ENCODE peak calls at places on chromosomes 4 and X, in ten cellular contexts. One of them, this sample, is unnamed.
A peak's percentile ranks its signal among the peaks of the same experiment; 100 is the strongest.

GRCh38 chr4:78031457-78031856 is 25.7 kb upstream of the FRAS1 start:
- DNase-seq in Calu3: no peak
- DNase-seq in hepatocyte: no peak
- DNase-seq in AG04450: no peak
- DNase-seq in sigmoid colon: no peak
- DNase-seq in GM20000: no peak
- DNase-seq in cardiac muscle cell: peak; percentile 35
- DNase-seq in CD4-positive, alpha-beta T cell: no peak
- DNase-seq in fibroblast of lung: no peak
- DNase-seq in natural killer cell: no peak
- DNase-seq in this sample: no peak

GRCh38 chr4:16505726-16506125 is 279.5 kb upstream of the TAPT1 start:
- DNase-seq in hepatocyte: peak; percentile 22
- DNase-seq in sigmoid colon: no peak
- DNase-seq in natural killer cell: no peak
- DNase-seq in cardiac muscle cell: peak; percentile 57
- DNase-seq in GM20000: no peak
- DNase-seq in fibroblast of lung: peak; percentile 18
- DNase-seq in AG04450: no peak
- DNase-seq in Calu3: no peak
- DNase-seq in CD4-positive, alpha-beta T cell: no peak
- DNase-seq in this sample: peak; percentile 9

GRCh38 chrX:100681581-100681980 is 37.6 kb downstream of the SRPX2 start:
- DNase-seq in AG04450: no peak
- DNase-seq in GM20000: no peak
- DNase-seq in fibroblast of lung: no peak
- DNase-seq in natural killer cell: no peak
- DNase-seq in hepatocyte: no peak
- DNase-seq in Calu3: no peak
- DNase-seq in sigmoid colon: no peak
- DNase-seq in cardiac muscle cell: no peak
- DNase-seq in CD4-positive, alpha-beta T cell: no peak
- DNase-seq in this sample: no peak

GRCh38 chr4:154435895-154436294 is 55.7 kb downstream of the DCHS2 start:
- DNase-seq in AG04450: no peak
- DNase-seq in fibroblast of lung: no peak
- DNase-seq in CD4-positive, alpha-beta T cell: no peak
- DNase-seq in GM20000: no peak
- DNase-seq in Calu3: no peak
- DNase-seq in sigmoid colon: no peak
- DNase-seq in cardiac muscle cell: no peak
- DNase-seq in natural killer cell: no peak
- DNase-seq in hepatocyte: no peak
- DNase-seq in this sample: no peak

GRCh38 chr4:108322497-108322896 is 153.8 kb upstream of the LEF1 start:
- DNase-seq in fibroblast of lung: no peak
- DNase-seq in sigmoid colon: no peak
- DNase-seq in GM20000: no peak
- DNase-seq in natural killer cell: no peak
- DNase-seq in cardiac muscle cell: no peak
- DNase-seq in CD4-positive, alpha-beta T cell: no peak
- DNase-seq in AG04450: no peak
- DNase-seq in Calu3: no peak
- DNase-seq in hepatocyte: no peak
- DNase-seq in this sample: no peak

GRCh38 chrX:147875866-147876596 is 35.7 kb upstream of the FMR1 start:
- DNase-seq in fibroblast of lung: no peak
- DNase-seq in GM20000: no peak
- DNase-seq in sigmoid colon: no peak
- DNase-seq in natural killer cell: no peak
- DNase-seq in CD4-positive, alpha-beta T cell: no peak
- DNase-seq in Calu3: no peak
- DNase-seq in cardiac muscle cell: peak; percentile 44
- DNase-seq in AG04450: no peak
- DNase-seq in hepatocyte: peak; percentile 51
- DNase-seq in this sample: peak; percentile 1

GRCh38 chr4:139015948-139016451 is 419 bp downstream of the NOCT start:
- DNase-seq in AG04450: no peak
- DNase-seq in CD4-positive, alpha-beta T cell: peak; percentile 54
- DNase-seq in GM20000: peak; percentile 69
- DNase-seq in fibroblast of lung: peak; percentile 42
- DNase-seq in cardiac muscle cell: peak; percentile 36
- DNase-seq in Calu3: no peak
- DNase-seq in natural killer cell: no peak
- DNase-seq in hepatocyte: peak; percentile 67
- DNase-seq in sigmoid colon: no peak
- DNase-seq in this sample: peak; percentile 60

GRCh38 chrX:120749141-120749846 is 119.4 kb upstream of the C1GALT1C1 start:
- DNase-seq in cardiac muscle cell: no peak
- DNase-seq in CD4-positive, alpha-beta T cell: no peak
- DNase-seq in GM20000: no peak
- DNase-seq in hepatocyte: no peak
- DNase-seq in AG04450: no peak
- DNase-seq in fibroblast of lung: no peak
- DNase-seq in Calu3: no peak
- DNase-seq in natural killer cell: no peak
- DNase-seq in sigmoid colon: no peak
- DNase-seq in this sample: peak; percentile 51

GRCh38 chr4:11914406-11914805 is 485.7 kb upstream of the HS3ST1 start:
- DNase-seq in hepatocyte: no peak
- DNase-seq in CD4-positive, alpha-beta T cell: no peak
- DNase-seq in GM20000: no peak
- DNase-seq in natural killer cell: no peak
- DNase-seq in AG04450: no peak
- DNase-seq in Calu3: no peak
- DNase-seq in sigmoid colon: no peak
- DNase-seq in cardiac muscle cell: peak; percentile 89
- DNase-seq in fibroblast of lung: no peak
- DNase-seq in this sample: no peak

DNA sequence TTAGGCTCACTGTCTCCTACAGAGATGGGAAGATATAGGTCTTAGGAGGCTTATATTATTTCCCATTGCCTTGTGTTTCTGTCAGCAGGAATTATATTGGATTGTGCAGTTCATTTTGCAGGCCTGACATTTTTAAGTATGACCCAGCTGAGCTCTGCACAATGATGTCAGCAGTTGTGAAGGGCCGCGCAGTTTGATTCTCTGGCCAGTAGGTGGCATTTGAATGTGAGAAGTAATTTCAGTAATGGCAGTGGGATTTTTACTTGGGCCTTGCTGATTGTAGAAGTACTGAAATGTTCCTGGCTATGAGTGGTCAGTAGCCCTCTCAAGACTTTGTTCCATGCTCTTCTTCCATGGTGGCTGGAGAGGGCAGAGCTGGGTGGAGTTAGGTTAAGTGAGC is 247.2 kb upstream of the MTMR8 start:
- DNase-seq in fibroblast of lung: no peak
- DNase-seq in AG04450: no peak
- DNase-seq in CD4-positive, alpha-beta T cell: no peak
- DNase-seq in Calu3: no peak
- DNase-seq in natural killer cell: no peak
- DNase-seq in GM20000: no peak
- DNase-seq in cardiac muscle cell: no peak
- DNase-seq in hepatocyte: no peak
- DNase-seq in sigmoid colon: no peak
- DNase-seq in this sample: peak; percentile 2
- TF ChIP-seq CTCF in fibroblast of lung: no peak
- TF ChIP-seq CTCF in AG04450: no peak
- TF ChIP-seq CTCF in CD4-positive, alpha-beta T cell: no peak
- TF ChIP-seq CTCF in Calu3: no peak
- TF ChIP-seq CTCF in natural killer cell: no peak
- TF ChIP-seq CTCF in GM20000: no peak
- TF ChIP-seq CTCF in cardiac muscle cell: no peak
- TF ChIP-seq CTCF in hepatocyte: peak; percentile 13
- TF ChIP-seq CTCF in sigmoid colon: no peak
- TF ChIP-seq CTCF in this sample: peak; percentile 31

GRCh38 chr4:1907848-1908525 is 36.8 kb downstream of the NSD2 start:
- DNase-seq in natural killer cell: no peak
- DNase-seq in Calu3: no peak
- DNase-seq in fibroblast of lung: no peak
- DNase-seq in GM20000: no peak
- DNase-seq in cardiac muscle cell: no peak
- DNase-seq in sigmoid colon: no peak
- DNase-seq in AG04450: no peak
- DNase-seq in CD4-positive, alpha-beta T cell: no peak
- DNase-seq in hepatocyte: no peak
- DNase-seq in this sample: no peak

DNA sequence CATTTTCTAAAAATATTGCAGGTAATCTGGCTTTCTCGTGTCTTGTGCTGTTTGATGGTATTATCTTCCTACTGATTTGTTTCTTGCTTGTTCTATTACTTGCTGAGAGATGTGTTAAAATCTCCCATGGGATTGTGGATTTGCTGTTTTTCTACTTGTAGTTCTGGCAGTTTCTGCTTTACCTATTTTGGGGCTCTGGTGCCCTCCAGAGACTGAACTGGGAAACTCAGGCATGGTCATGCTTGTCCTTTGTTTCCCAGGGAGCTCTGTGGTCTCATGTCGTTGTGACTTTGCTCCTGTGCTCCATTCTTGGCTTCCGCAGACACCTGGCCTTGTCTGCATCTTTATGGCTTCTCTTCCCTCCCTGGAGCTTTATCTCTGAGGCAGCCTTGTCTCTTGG is 39.5 kb downstream of the NSD2 start:
- DNase-seq in CD4-positive, alpha-beta T cell: no peak
- DNase-seq in sigmoid colon: no peak
- DNase-seq in cardiac muscle cell: peak; percentile 76
- DNase-seq in fibroblast of lung: peak; percentile 77
- DNase-seq in Calu3: peak; percentile 46
- DNase-seq in GM20000: no peak
- DNase-seq in hepatocyte: peak; percentile 72
- DNase-seq in natural killer cell: no peak
- DNase-seq in AG04450: peak; percentile 10
- DNase-seq in this sample: peak; percentile 70
- TF ChIP-seq CTCF in CD4-positive, alpha-beta T cell: no peak
- TF ChIP-seq CTCF in sigmoid colon: peak; percentile 9
- TF ChIP-seq CTCF in cardiac muscle cell: peak; percentile 73
- TF ChIP-seq CTCF in fibroblast of lung: peak; percentile 81
- TF ChIP-seq CTCF in Calu3: no peak
- TF ChIP-seq CTCF in GM20000: peak; percentile 27
- TF ChIP-seq CTCF in hepatocyte: peak; percentile 72
- TF ChIP-seq CTCF in natural killer cell: peak; percentile 12
- TF ChIP-seq CTCF in AG04450: peak; percentile 87
- TF ChIP-seq CTCF in this sample: peak; percentile 73

GRCh38 chr4:24096603-24097002 is 206.8 kb upstream of the PPARGC1A start:
- DNase-seq in hepatocyte: no peak
- DNase-seq in AG04450: no peak
- DNase-seq in Calu3: no peak
- DNase-seq in GM20000: no peak
- DNase-seq in cardiac muscle cell: no peak
- DNase-seq in natural killer cell: no peak
- DNase-seq in CD4-positive, alpha-beta T cell: no peak
- DNase-seq in fibroblast of lung: no peak
- DNase-seq in sigmoid colon: no peak
- DNase-seq in this sample: no peak

GRCh38 chr4:24089831-24090531 is 200.1 kb upstream of the PPARGC1A start:
- DNase-seq in Calu3: no peak
- DNase-seq in natural killer cell: no peak
- DNase-seq in fibroblast of lung: peak; percentile 89
- DNase-seq in GM20000: no peak
- DNase-seq in sigmoid colon: no peak
- DNase-seq in cardiac muscle cell: no peak
- DNase-seq in hepatocyte: no peak
- DNase-seq in CD4-positive, alpha-beta T cell: no peak
- DNase-seq in AG04450: peak; percentile 59
- DNase-seq in this sample: no peak

GRCh38 chr4:24094726-24095125 is 204.9 kb upstream of the PPARGC1A start:
- DNase-seq in sigmoid colon: no peak
- DNase-seq in cardiac muscle cell: no peak
- DNase-seq in CD4-positive, alpha-beta T cell: no peak
- DNase-seq in natural killer cell: no peak
- DNase-seq in hepatocyte: no peak
- DNase-seq in AG04450: no peak
- DNase-seq in fibroblast of lung: peak; percentile 69
- DNase-seq in GM20000: no peak
- DNase-seq in Calu3: no peak
- DNase-seq in this sample: no peak

GRCh38 chr4:24093446-24093845 is 203.6 kb upstream of the PPARGC1A start:
- DNase-seq in cardiac muscle cell: no peak
- DNase-seq in GM20000: no peak
- DNase-seq in fibroblast of lung: no peak
- DNase-seq in sigmoid colon: no peak
- DNase-seq in natural killer cell: no peak
- DNase-seq in AG04450: no peak
- DNase-seq in hepatocyte: no peak
- DNase-seq in Calu3: no peak
- DNase-seq in CD4-positive, alpha-beta T cell: no peak
- DNase-seq in this sample: no peak

DNA sequence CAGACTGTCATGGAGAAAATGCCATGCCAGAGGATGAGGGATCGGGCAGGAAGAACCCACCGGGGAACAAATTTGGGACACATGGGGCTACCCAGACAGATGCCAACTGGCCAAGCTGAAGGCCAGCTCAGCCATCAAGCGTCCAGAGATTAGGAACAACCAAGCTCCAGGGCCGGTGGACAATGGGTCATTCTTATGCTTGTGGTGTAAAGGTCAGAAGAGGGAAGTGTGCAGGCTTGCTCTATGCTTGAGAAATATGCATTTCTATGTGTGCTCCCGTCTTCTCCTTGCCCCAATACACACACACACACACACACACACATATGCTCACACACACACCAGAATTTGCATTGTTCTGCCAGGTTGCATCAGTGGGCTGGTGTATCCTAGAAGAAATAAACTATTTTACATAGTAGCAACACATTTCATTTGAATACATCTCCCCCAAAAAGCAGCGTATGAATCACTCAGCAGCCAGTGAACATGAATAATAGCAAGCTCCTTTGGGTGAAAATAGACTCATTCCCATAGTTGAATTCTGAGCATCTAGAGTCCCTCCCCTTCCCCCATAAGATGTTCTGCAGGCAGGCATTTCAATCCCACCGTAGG is 201.9 kb upstream of the PPARGC1A start:
- DNase-seq in hepatocyte: no peak
- DNase-seq in GM20000: no peak
- DNase-seq in sigmoid colon: no peak
- DNase-seq in CD4-positive, alpha-beta T cell: no peak
- DNase-seq in fibroblast of lung: peak; percentile 65
- DNase-seq in natural killer cell: no peak
- DNase-seq in AG04450: no peak
- DNase-seq in Calu3: no peak
- DNase-seq in cardiac muscle cell: peak; percentile 9
- DNase-seq in this sample: no peak
- TF ChIP-seq CTCF in hepatocyte: no peak
- TF ChIP-seq CTCF in GM20000: no peak
- TF ChIP-seq CTCF in sigmoid colon: no peak
- TF ChIP-seq CTCF in CD4-positive, alpha-beta T cell: no peak
- TF ChIP-seq CTCF in fibroblast of lung: no peak
- TF ChIP-seq CTCF in natural killer cell: no peak
- TF ChIP-seq CTCF in AG04450: no peak
- TF ChIP-seq CTCF in Calu3: no peak
- TF ChIP-seq CTCF in cardiac muscle cell: no peak
- TF ChIP-seq CTCF in this sample: no peak

DNA sequence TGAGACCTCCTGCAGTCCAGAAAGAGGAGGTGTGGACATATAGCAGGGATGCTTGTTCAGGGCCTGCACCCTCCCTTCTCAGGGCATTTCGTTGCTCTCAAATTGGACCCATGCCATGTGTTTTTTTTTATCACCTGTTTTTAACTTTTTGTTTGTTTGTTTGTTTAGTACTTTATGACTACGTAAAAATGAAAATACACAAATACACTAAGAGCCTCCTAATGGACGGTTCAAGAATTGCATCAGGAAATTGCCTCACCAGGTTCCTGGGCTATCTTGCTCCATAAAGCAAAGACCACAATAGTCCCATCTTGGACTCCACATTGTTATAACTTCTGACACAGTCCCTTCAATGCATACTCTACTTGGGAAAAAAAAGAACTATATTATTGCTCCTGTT is 1685.9 kb upstream of the TENM3 start:
- DNase-seq in cardiac muscle cell: no peak
- DNase-seq in Calu3: no peak
- DNase-seq in CD4-positive, alpha-beta T cell: no peak
- DNase-seq in AG04450: no peak
- DNase-seq in GM20000: peak; percentile 8
- DNase-seq in natural killer cell: no peak
- DNase-seq in hepatocyte: no peak
- DNase-seq in fibroblast of lung: no peak
- DNase-seq in sigmoid colon: no peak
- DNase-seq in this sample: peak; percentile 6
- TF ChIP-seq CTCF in cardiac muscle cell: no peak
- TF ChIP-seq CTCF in Calu3: no peak
- TF ChIP-seq CTCF in CD4-positive, alpha-beta T cell: no peak
- TF ChIP-seq CTCF in AG04450: peak; percentile 15
- TF ChIP-seq CTCF in GM20000: no peak
- TF ChIP-seq CTCF in natural killer cell: no peak
- TF ChIP-seq CTCF in hepatocyte: no peak
- TF ChIP-seq CTCF in fibroblast of lung: peak; percentile 15
- TF ChIP-seq CTCF in sigmoid colon: no peak
- TF ChIP-seq CTCF in this sample: no peak